ENCODE peak calls at places on chromosomes 1 and 21, in four cellular contexts. One of them, this sample, is unnamed.

GRCh38 chr1:167880570-167880969 is 33.4 kb downstream of the ADCY10 start:
- DNase-seq in fibroblast of pulmonary artery: peak; percentile 14
- DNase-seq in upper lobe of right lung: no peak
- DNase-seq in PC-9: no peak
- DNase-seq in this sample: no peak

GRCh38 chr1:153362187-153362586 is 4.5 kb downstream of the S100A9 start:
- DNase-seq in upper lobe of right lung: no peak
- DNase-seq in PC-9: no peak
- DNase-seq in fibroblast of pulmonary artery: no peak
- DNase-seq in this sample: no peak

GRCh38 chr1:235108876-235109275 is 19.8 kb downstream of the TOMM20 start:
- DNase-seq in PC-9: no peak
- DNase-seq in fibroblast of pulmonary artery: no peak
- DNase-seq in upper lobe of right lung: no peak
- DNase-seq in this sample: no peak

GRCh38 chr1:13469343-13469742 is 44.5 kb downstream of the LRRC38 start:
- DNase-seq in fibroblast of pulmonary artery: peak; percentile 13
- DNase-seq in upper lobe of right lung: no peak
- DNase-seq in PC-9: no peak
- DNase-seq in this sample: no peak

GRCh38 chr1:223747838-223748335 is 35.5 kb downstream of the CAPN2 start:
- DNase-seq in PC-9: no peak
- DNase-seq in fibroblast of pulmonary artery: peak; percentile 79
- DNase-seq in upper lobe of right lung: no peak
- DNase-seq in this sample: peak; percentile 61

GRCh38 chr1:43442756-43443155 is 11.0 kb downstream of the HYI start:
- DNase-seq in fibroblast of pulmonary artery: no peak
- DNase-seq in PC-9: no peak
- DNase-seq in upper lobe of right lung: no peak
- DNase-seq in this sample: no peak

GRCh38 chr1:209105769-209106168 is 477.7 kb upstream of the CAMK1G start:
- DNase-seq in fibroblast of pulmonary artery: no peak
- DNase-seq in upper lobe of right lung: no peak
- DNase-seq in PC-9: no peak
- DNase-seq in this sample: no peak

GRCh38 chr1:71307451-71307850 is 226.6 kb upstream of the ZRANB2 start:
- DNase-seq in PC-9: no peak
- DNase-seq in upper lobe of right lung: no peak
- DNase-seq in fibroblast of pulmonary artery: peak; percentile 49
- DNase-seq in this sample: no peak

GRCh38 chr1:26126321-26127084 is 14.9 kb downstream of the PDIK1L start:
- DNase-seq in PC-9: peak; percentile 67
- DNase-seq in upper lobe of right lung: no peak
- DNase-seq in fibroblast of pulmonary artery: peak; percentile 62
- DNase-seq in this sample: no peak

GRCh38 chr1:29646161-29646775 is 409.9 kb downstream of the PTPRU start:
- DNase-seq in upper lobe of right lung: no peak
- DNase-seq in PC-9: no peak
- DNase-seq in fibroblast of pulmonary artery: no peak
- DNase-seq in this sample: no peak

GRCh38 chr1:39829791-39830533 is 41.3 kb upstream of the BMP8B start:
- DNase-seq in fibroblast of pulmonary artery: peak; percentile 14
- DNase-seq in PC-9: peak; percentile 57
- DNase-seq in upper lobe of right lung: no peak
- DNase-seq in this sample: no peak

GRCh38 chr1:209808059-209808494 is 2.1 kb upstream of the IRF6 start:
- DNase-seq in upper lobe of right lung: no peak
- DNase-seq in PC-9: peak; percentile 68
- DNase-seq in fibroblast of pulmonary artery: peak; percentile 97
- DNase-seq in this sample: no peak

GRCh38 chr1:22325531-22326371 is 125.9 kb upstream of the ZBTB40 start:
- DNase-seq in PC-9: no peak
- DNase-seq in fibroblast of pulmonary artery: no peak
- DNase-seq in upper lobe of right lung: peak; percentile 37
- DNase-seq in this sample: peak; percentile 76

GRCh38 chr1:107976431-107977215 is 11.6 kb upstream of the VAV3 start:
- DNase-seq in fibroblast of pulmonary artery: no peak
- DNase-seq in PC-9: no peak
- DNase-seq in upper lobe of right lung: no peak
- DNase-seq in this sample: no peak

GRCh38 chr1:26666855-26667254 is 29.0 kb upstream of the ARID1A start:
- DNase-seq in upper lobe of right lung: no peak
- DNase-seq in PC-9: no peak
- DNase-seq in fibroblast of pulmonary artery: peak; percentile 20
- DNase-seq in this sample: no peak

GRCh38 chr1:235939488-235939775 is 72.7 kb upstream of the LYST start:
- DNase-seq in PC-9: no peak
- DNase-seq in fibroblast of pulmonary artery: no peak
- DNase-seq in upper lobe of right lung: no peak
- DNase-seq in this sample: no peak

GRCh38 chr1:40153073-40153770 is 8.0 kb upstream of the RLF start:
- DNase-seq in fibroblast of pulmonary artery: peak; percentile 82
- DNase-seq in upper lobe of right lung: no peak
- DNase-seq in PC-9: peak; percentile 15
- DNase-seq in this sample: no peak

GRCh38 chr1:96520542-96520941 is 201.0 kb upstream of the PTBP2 start:
- DNase-seq in fibroblast of pulmonary artery: peak; percentile 39
- DNase-seq in PC-9: no peak
- DNase-seq in upper lobe of right lung: no peak
- DNase-seq in this sample: no peak

GRCh38 chr21:39559511-39559910 is 53.2 kb upstream of the B3GALT5 start:
- DNase-seq in PC-9: no peak
- DNase-seq in upper lobe of right lung: no peak
- DNase-seq in fibroblast of pulmonary artery: no peak
- DNase-seq in this sample: no peak

GRCh38 chr1:245278846-245279245 is 124.1 kb downstream of the KIF26B start:
- DNase-seq in upper lobe of right lung: no peak
- DNase-seq in PC-9: no peak
- DNase-seq in fibroblast of pulmonary artery: no peak
- DNase-seq in this sample: no peak

GRCh38 chr1:9293512-9294439 is 1.1 kb downstream of the SPSB1 start:
- DNase-seq in fibroblast of pulmonary artery: peak; percentile 49
- DNase-seq in PC-9: peak; percentile 35
- DNase-seq in upper lobe of right lung: peak; percentile 81
- DNase-seq in this sample: no peak

GRCh38 chr1:111992396-111992985 is 3.0 kb upstream of the KCND3 start:
- DNase-seq in fibroblast of pulmonary artery: no peak
- DNase-seq in upper lobe of right lung: no peak
- DNase-seq in PC-9: no peak
- DNase-seq in this sample: no peak

GRCh38 chr1:25858494-25858893 is 763 bp downstream of the AUNIP start:
- DNase-seq in PC-9: no peak
- DNase-seq in fibroblast of pulmonary artery: no peak
- DNase-seq in upper lobe of right lung: no peak
- DNase-seq in this sample: no peak

GRCh38 chr21:18468775-18469174 is 65.2 kb upstream of the TMPRSS15 start:
- DNase-seq in PC-9: no peak
- DNase-seq in fibroblast of pulmonary artery: no peak
- DNase-seq in upper lobe of right lung: no peak
- DNase-seq in this sample: no peak

GRCh38 chr1:161492827-161493226 is 12.4 kb upstream of the FCGR2A start:
- DNase-seq in fibroblast of pulmonary artery: no peak
- DNase-seq in upper lobe of right lung: no peak
- DNase-seq in PC-9: no peak
- DNase-seq in this sample: no peak

GRCh38 chr1:25977816-25978215 is 20.0 kb downstream of the PAFAH2 start:
- DNase-seq in PC-9: no peak
- DNase-seq in upper lobe of right lung: no peak
- DNase-seq in fibroblast of pulmonary artery: no peak
- DNase-seq in this sample: no peak

GRCh38 chr1:55426619-55427018 is 211.5 kb upstream of the USP24 start:
- DNase-seq in upper lobe of right lung: no peak
- DNase-seq in fibroblast of pulmonary artery: no peak
- DNase-seq in PC-9: no peak
- DNase-seq in this sample: no peak

GRCh38 chr1:167755568-167756145 is 33.9 kb downstream of the MPZL1 start:
- DNase-seq in upper lobe of right lung: no peak
- DNase-seq in fibroblast of pulmonary artery: no peak
- DNase-seq in PC-9: no peak
- DNase-seq in this sample: no peak

GRCh38 chr21:25657140-25657539 is 18.1 kb downstream of the JAM2 start:
- DNase-seq in upper lobe of right lung: no peak
- DNase-seq in PC-9: no peak
- DNase-seq in fibroblast of pulmonary artery: no peak
- DNase-seq in this sample: no peak

GRCh38 chr1:155504207-155504606 is 58.4 kb downstream of the ASH1L start:
- DNase-seq in upper lobe of right lung: no peak
- DNase-seq in fibroblast of pulmonary artery: peak; percentile 61
- DNase-seq in PC-9: no peak
- DNase-seq in this sample: no peak

GRCh38 chr21:34890258-34890723 is 158.8 kb downstream of the RUNX1 start:
- DNase-seq in PC-9: no peak
- DNase-seq in upper lobe of right lung: no peak
- DNase-seq in fibroblast of pulmonary artery: no peak
- DNase-seq in this sample: no peak

GRCh38 chr21:34892196-34892595 is 156.9 kb downstream of the RUNX1 start:
- DNase-seq in fibroblast of pulmonary artery: no peak
- DNase-seq in PC-9: no peak
- DNase-seq in upper lobe of right lung: no peak
- DNase-seq in this sample: no peak

GRCh38 chr21:34891610-34891943 is 157.5 kb downstream of the RUNX1 start:
- DNase-seq in upper lobe of right lung: no peak
- DNase-seq in fibroblast of pulmonary artery: no peak
- DNase-seq in PC-9: no peak
- DNase-seq in this sample: no peak

GRCh38 chr21:34889537-34890257 is 159.4 kb downstream of the RUNX1 start:
- DNase-seq in fibroblast of pulmonary artery: peak; percentile 80
- DNase-seq in PC-9: peak; percentile 80
- DNase-seq in upper lobe of right lung: peak; percentile 93
- DNase-seq in this sample: peak; percentile 94

GRCh38 chr21:34890724-34891609 is 158.1 kb downstream of the RUNX1 start:
- DNase-seq in upper lobe of right lung: no peak
- DNase-seq in PC-9: no peak
- DNase-seq in fibroblast of pulmonary artery: peak; percentile 47
- DNase-seq in this sample: no peak
- TF ChIP-seq CTCF in upper lobe of right lung: no peak
- TF ChIP-seq CTCF in PC-9: no peak
- TF ChIP-seq CTCF in fibroblast of pulmonary artery: no peak
- TF ChIP-seq CTCF in this sample: no peak

GRCh38 chr1:31981976-31982375 is 31.7 kb upstream of the KHDRBS1 start:
- DNase-seq in upper lobe of right lung: no peak
- DNase-seq in PC-9: no peak
- DNase-seq in fibroblast of pulmonary artery: no peak
- DNase-seq in this sample: no peak

GRCh38 chr1:31980835-31981782 is 32.6 kb upstream of the KHDRBS1 start:
- DNase-seq in PC-9: no peak
- DNase-seq in upper lobe of right lung: no peak
- DNase-seq in fibroblast of pulmonary artery: no peak
- DNase-seq in this sample: no peak

GRCh38 chr1:31976401-31976800 is 37.3 kb upstream of the KHDRBS1 start:
- DNase-seq in PC-9: no peak
- DNase-seq in upper lobe of right lung: no peak
- DNase-seq in fibroblast of pulmonary artery: no peak
- DNase-seq in this sample: no peak

GRCh38 chr1:31978853-31979400 is 34.7 kb upstream of the KHDRBS1 start:
- DNase-seq in upper lobe of right lung: no peak
- DNase-seq in fibroblast of pulmonary artery: no peak
- DNase-seq in PC-9: no peak
- DNase-seq in this sample: no peak

GRCh38 chr1:31977361-31978131 is 36.1 kb upstream of the KHDRBS1 start:
- DNase-seq in fibroblast of pulmonary artery: peak; percentile 69
- DNase-seq in PC-9: no peak
- DNase-seq in upper lobe of right lung: no peak
- DNase-seq in this sample: no peak
- TF ChIP-seq CTCF in fibroblast of pulmonary artery: peak; percentile 55
- TF ChIP-seq CTCF in PC-9: peak; percentile 62
- TF ChIP-seq CTCF in upper lobe of right lung: peak; percentile 19
- TF ChIP-seq CTCF in this sample: peak; percentile 71

GRCh38 chr1:66930823-66931174 is 6.0 kb downstream of the MIER1 start:
- DNase-seq in PC-9: no peak
- DNase-seq in fibroblast of pulmonary artery: no peak
- DNase-seq in upper lobe of right lung: no peak
- DNase-seq in this sample: no peak

GRCh38 chr1:66929691-66929998 is 4.9 kb downstream of the MIER1 start:
- DNase-seq in upper lobe of right lung: no peak
- DNase-seq in fibroblast of pulmonary artery: no peak
- DNase-seq in PC-9: no peak
- DNase-seq in this sample: no peak

GRCh38 chr1:66931548-66932124 is 6.8 kb downstream of the MIER1 start:
- DNase-seq in upper lobe of right lung: no peak
- DNase-seq in PC-9: no peak
- DNase-seq in fibroblast of pulmonary artery: no peak
- DNase-seq in this sample: no peak

GRCh38 chr1:66929289-66929688 is 4.5 kb downstream of the MIER1 start:
- DNase-seq in fibroblast of pulmonary artery: no peak
- DNase-seq in PC-9: no peak
- DNase-seq in upper lobe of right lung: no peak
- DNase-seq in this sample: no peak

GRCh38 chr1:66929999-66930822 is 5.4 kb downstream of the MIER1 start:
- DNase-seq in fibroblast of pulmonary artery: peak; percentile 94
- DNase-seq in PC-9: peak; percentile 97
- DNase-seq in upper lobe of right lung: peak; percentile 98
- DNase-seq in this sample: peak; percentile 96
- TF ChIP-seq CTCF in fibroblast of pulmonary artery: no peak
- TF ChIP-seq CTCF in PC-9: no peak
- TF ChIP-seq CTCF in upper lobe of right lung: peak; percentile 43
- TF ChIP-seq CTCF in this sample: peak; percentile 72

DNA sequence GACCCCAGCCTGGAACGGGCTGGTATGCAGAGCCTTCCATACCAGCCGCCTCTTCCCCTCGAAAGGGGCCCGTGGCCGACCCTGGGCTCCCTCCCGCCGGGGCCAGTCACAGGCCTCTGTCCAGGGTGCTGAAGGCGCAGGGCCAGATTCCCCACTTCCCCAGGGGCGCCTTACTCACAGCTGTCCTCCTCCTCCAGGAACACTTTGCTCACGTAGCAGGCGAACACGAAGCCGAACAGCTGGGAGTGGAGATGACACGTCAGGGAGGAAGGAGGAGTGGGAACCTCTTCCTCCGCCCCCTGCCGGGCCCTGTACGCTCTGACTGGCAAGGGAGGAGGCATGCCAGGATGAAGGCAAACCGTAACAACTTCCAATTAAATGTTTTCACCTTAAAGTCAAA is 57.3 kb downstream of the NKAIN1 start:
- DNase-seq in fibroblast of pulmonary artery: peak; percentile 95
- DNase-seq in PC-9: peak; percentile 77
- DNase-seq in upper lobe of right lung: peak; percentile 79
- DNase-seq in this sample: no peak
- TF ChIP-seq CTCF in fibroblast of pulmonary artery: peak; percentile 50
- TF ChIP-seq CTCF in PC-9: peak; percentile 52
- TF ChIP-seq CTCF in upper lobe of right lung: no peak
- TF ChIP-seq CTCF in this sample: peak; percentile 67

This sample was measured in chondrocyte.